ENCODE peak calls at places on chromosome 15, in eight cellular contexts. Z, Q, A, E, M, J, W and Y are unnamed samples.

GRCh38 chr15:76024021-76024768 is 12.0 kb upstream of the NRG4 start:
- DNase-seq in Z (no peak), Q (no peak), A (no peak), E (no peak), M (no peak), J (no peak), W (no peak), Y (no peak)

GRCh38 chr15:101068523-101068960 is 149.4 kb downstream of the LRRK1 start:
- DNase-seq in Z (no peak), Q (no peak), A (no peak), E (no peak), M (no peak), J (no peak), W (no peak), Y (no peak)

GRCh38 chr15:38144921-38145320 is 107.7 kb upstream of the SPRED1 start:
- DNase-seq in Z (no peak), Q (no peak), A (no peak), E (no peak), M (no peak), J (peak; percentile 31), W (no peak), Y (no peak)

GRCh38 chr15:93454788-93455187 is 365.8 kb upstream of the RGMA start:
- DNase-seq in Z (no peak), Q (no peak), A (no peak), E (no peak), M (peak; percentile 7), J (no peak), W (no peak), Y (no peak)

GRCh38 chr15:95468820-95469219 is 861.7 kb upstream of the NR2F2 start:
- DNase-seq in Z (no peak), Q (no peak), A (peak; percentile 28), E (no peak), M (no peak), J (no peak), W (no peak), Y (no peak)

GRCh38 chr15:55494927-55495326 is 13.1 kb downstream of the DNAAF4 start:
- DNase-seq in Z (no peak), Q (peak; percentile 24), A (no peak), E (no peak), M (no peak), J (no peak), W (no peak), Y (no peak)

GRCh38 chr15:77486542-77487478 is 66.1 kb downstream of the HMG20A start:
- DNase-seq in Z (no peak), Q (no peak), A (no peak), E (no peak), M (no peak), J (peak; percentile 60), W (no peak), Y (no peak)

GRCh38 chr15:57541805-57542504 is 49.7 kb upstream of the MYZAP start:
- DNase-seq in Z (peak; percentile 74), Q (peak; percentile 42), A (peak; percentile 79), E (peak; percentile 36), M (peak; percentile 69), J (peak; percentile 81), W (peak; percentile 52), Y (no peak)

GRCh38 chr15:61815356-61816083 is 244.7 kb downstream of the VPS13C start:
- DNase-seq in Z (no peak), Q (no peak), A (no peak), E (no peak), M (no peak), J (no peak), W (no peak), Y (no peak)

GRCh38 chr15:25250906-25251622 is 187.8 kb downstream of the UBE3A start:
- DNase-seq in Z (no peak), Q (no peak), A (no peak), E (no peak), M (no peak), J (no peak), W (no peak), Y (no peak)

GRCh38 chr15:97443101-97443500 is 517.4 kb upstream of the ARRDC4 start:
- DNase-seq in Z (no peak), Q (no peak), A (no peak), E (no peak), M (no peak), J (no peak), W (no peak), Y (no peak)

GRCh38 chr15:31179683-31180082 is 78.2 kb upstream of the TRPM1 start:
- DNase-seq in Z (no peak), Q (no peak), A (no peak), E (no peak), M (no peak), J (no peak), W (no peak), Y (no peak)

GRCh38 chr15:38854506-38854905 is 289.9 kb upstream of the RASGRP1 start:
- DNase-seq in Z (no peak), Q (no peak), A (no peak), E (no peak), M (no peak), J (no peak), W (no peak), Y (no peak)

GRCh38 chr15:64522226-64522823 is 61.9 kb downstream of the ZNF609 start:
- DNase-seq in Z (no peak), Q (no peak), A (no peak), E (no peak), M (no peak), J (peak; percentile 33), W (no peak), Y (no peak)

GRCh38 chr15:39942101-39942752 is 8.3 kb downstream of the EIF2AK4 start:
- DNase-seq in Z (no peak), Q (no peak), A (no peak), E (no peak), M (no peak), J (peak; percentile 68), W (no peak), Y (peak; percentile 59)

GRCh38 chr15:69749274-69749673 is 296.7 kb downstream of the RPLP1 start:
- DNase-seq in Z (no peak), Q (no peak), A (no peak), E (no peak), M (no peak), J (no peak), W (no peak), Y (no peak)

GRCh38 chr15:69748700-69749099 is 296.1 kb downstream of the RPLP1 start:
- DNase-seq in Z (no peak), Q (no peak), A (no peak), E (no peak), M (no peak), J (peak; percentile 14), W (no peak), Y (no peak)

GRCh38 chr15:69750253-69750652 is 297.6 kb downstream of the RPLP1 start:
- DNase-seq in Z (no peak), Q (no peak), A (no peak), E (no peak), M (no peak), J (no peak), W (no peak), Y (no peak)

GRCh38 chr15:69751147-69751546 is 298.5 kb downstream of the RPLP1 start:
- DNase-seq in Z (no peak), Q (no peak), A (no peak), E (no peak), M (no peak), J (no peak), W (no peak), Y (no peak)

DNA sequence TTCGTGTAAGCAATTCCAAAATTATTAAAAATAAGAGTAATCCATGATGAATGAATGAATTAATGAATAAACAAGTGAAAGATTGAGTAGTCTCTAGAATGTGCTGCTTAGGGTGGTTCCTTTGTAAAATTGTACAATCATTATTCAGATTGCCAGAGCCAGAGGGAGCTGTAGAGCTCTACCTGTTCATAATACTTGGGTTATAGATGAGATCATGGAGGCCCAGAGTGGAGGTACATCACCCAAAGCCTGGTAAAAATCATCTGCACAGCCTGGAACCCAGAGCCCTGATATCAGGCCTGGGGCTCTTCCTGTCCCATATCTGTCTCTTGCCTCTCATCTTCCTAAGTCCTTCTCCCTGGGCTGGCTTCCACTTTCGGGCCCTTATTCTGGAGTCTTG is 297.2 kb downstream of the RPLP1 start:
- DNase-seq in Z (no peak), Q (peak; percentile 63), A (no peak), E (no peak), M (no peak), J (peak; percentile 17), W (no peak), Y (no peak)
- TF ChIP-seq CTCF in Z (peak; percentile 39), Q (peak; percentile 79), A (no peak), E (peak; percentile 19), M (peak; percentile 26), J (no peak), W (peak; percentile 15), Y (no peak)

DNA sequence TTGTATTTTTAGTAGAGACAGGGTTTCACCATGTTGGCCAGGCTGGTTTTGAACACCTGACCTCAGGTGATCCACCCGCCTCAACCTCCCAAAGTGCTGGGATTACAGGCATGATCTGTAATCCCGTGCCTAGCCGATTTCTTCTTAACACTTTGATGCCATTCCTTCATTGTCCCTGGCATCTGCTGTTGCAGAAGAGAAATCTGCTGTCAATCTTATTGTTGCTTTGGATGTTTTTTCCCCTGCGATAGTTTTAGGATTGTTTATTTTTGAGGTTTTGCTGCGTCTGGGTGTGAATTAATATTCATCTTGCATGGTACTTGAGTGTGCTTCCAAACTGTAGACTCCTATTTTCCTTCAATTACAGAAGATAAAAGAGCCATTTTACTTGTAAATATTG is 99.4 kb upstream of the ADAMTSL3 start:
- DNase-seq in Z (no peak), Q (no peak), A (no peak), E (no peak), M (no peak), J (no peak), W (no peak), Y (no peak)
- H3K4me3 ChIP-seq in Z (no peak overlapping the region), Q (no peak overlapping the region), A (no peak overlapping the region), E (no peak overlapping the region), M (no peak overlapping the region), J (no peak overlapping the region), W (no peak overlapping the region), Y (no peak overlapping the region)

GRCh38 chr15:70876683-70877082 is 15.6 kb downstream of the THAP10 start:
- DNase-seq in Z (no peak), Q (no peak), A (no peak), E (no peak), M (no peak), J (no peak), W (no peak), Y (no peak)

GRCh38 chr15:70873232-70874054 is 18.8 kb downstream of the THAP10 start:
- DNase-seq in Z (no peak), Q (no peak), A (no peak), E (no peak), M (no peak), J (no peak), W (no peak), Y (no peak)

GRCh38 chr15:70876011-70876410 is 16.2 kb downstream of the THAP10 start:
- DNase-seq in Z (no peak), Q (no peak), A (no peak), E (no peak), M (no peak), J (no peak), W (no peak), Y (no peak)

GRCh38 chr15:70879386-70879785 is 12.8 kb downstream of the THAP10 start:
- DNase-seq in Z (no peak), Q (no peak), A (no peak), E (no peak), M (no peak), J (peak; percentile 95), W (peak; percentile 68), Y (no peak)

GRCh38 chr15:70875001-70875782 is 17.0 kb downstream of the THAP10 start:
- DNase-seq in Z (no peak), Q (no peak), A (no peak), E (no peak), M (peak; percentile 34), J (peak; percentile 76), W (no peak), Y (no peak)
- TF ChIP-seq CTCF in Z (peak; percentile 97), Q (no peak), A (no peak), E (peak; percentile 65), M (peak; percentile 69), J (peak; percentile 62), W (peak; percentile 77), Y (peak; percentile 54)

GRCh38 chr15:78938608-78939488 is 6.0 kb downstream of the CTSH start:
- DNase-seq in Z (no peak), Q (peak; percentile 69), A (no peak), E (no peak), M (no peak), J (no peak), W (no peak), Y (no peak)
- H3K4me3 ChIP-seq in Z (no peak overlapping the region), Q (peak overlapping the region; percentile 47), A (no peak overlapping the region), E (no peak overlapping the region), M (no peak overlapping the region), J (no peak overlapping the region), W (no peak overlapping the region), Y (no peak overlapping the region)